ENCODE peak calls at places on chromosomes 4 and X, in four cellular contexts. A is IMR-90, L is H1, B is H9. I is an unnamed sample.

GRCh38 chr4:106893395-106893881 is 142.7 kb downstream of the DKK2 start:
- DNase-seq in B (peak), L (no peak), A (no peak), I (no peak)

GRCh38 chr4:53734584-53735363 is 143.5 kb upstream of the LNX1 start:
- DNase-seq in B (no peak), A (peak), L (no peak), I (no peak)

GRCh38 chrX:80841259-80841658 is 31.6 kb upstream of the BRWD3 start:
- DNase-seq in B (no peak), L (no peak), A (no peak), I (no peak)

GRCh38 chrX:40090050-40090804 is 7.5 kb downstream of the BCOR start:
- DNase-seq in L (peak), B (peak), A (no peak), I (peak)

GRCh38 chrX:67724359-67725110 is 180.7 kb downstream of the AR start:
- DNase-seq in L (no peak), A (no peak), B (no peak), I (no peak)

GRCh38 chr4:6591305-6591704 is 16.3 kb downstream of the MAN2B2 start:
- DNase-seq in B (no peak), L (no peak), A (no peak), I (no peak)

GRCh38 chrX:41265615-41266014 is 68.3 kb upstream of the DDX3X start:
- DNase-seq in L (no peak), B (no peak), A (peak), I (no peak)

GRCh38 chr4:72442715-72443114 is 126.3 kb downstream of the ADAMTS3 start:
- DNase-seq in A (no peak), B (no peak), L (no peak), I (no peak)

GRCh38 chrX:30795981-30796958 is 92.8 kb downstream of the TAB3 start:
- DNase-seq in A (no peak), B (peak), L (no peak), I (no peak)

GRCh38 chr4:108796173-108796572 is 33.3 kb upstream of the ETNPPL start:
- DNase-seq in B (no peak), A (no peak), L (no peak), I (no peak)

GRCh38 chr4:16264798-16265197 is 38.5 kb upstream of the TAPT1 start:
- DNase-seq in A (peak), B (no peak), L (no peak), I (peak)

GRCh38 chr4:28279249-28279648 is 1418.6 kb downstream of the STIM2 start:
- DNase-seq in B (no peak), A (no peak), L (no peak), I (peak)

GRCh38 chr4:144556636-144557035 is 89.3 kb upstream of the HHIP start:
- DNase-seq in L (no peak), B (no peak), A (no peak), I (no peak)

GRCh38 chr4:127355738-127356137 is 277.0 kb upstream of the INTU start:
- DNase-seq in L (no peak), A (no peak), B (no peak), I (no peak)

GRCh38 chr4:161926033-161926828 is 237.6 kb downstream of the FSTL5 start:
- DNase-seq in L (no peak), B (no peak), A (no peak), I (no peak)

GRCh38 chrX:118254611-118255010 is 91.3 kb upstream of the WDR44 start:
- DNase-seq in L (peak), A (peak), B (peak), I (peak)

GRCh38 chrX:103356897-103357296 is 591 bp downstream of the TCEAL9 start:
- DNase-seq in L (no peak), A (no peak), B (no peak), I (no peak)

GRCh38 chr4:37054670-37055069 is 189.9 kb upstream of the NWD2 start:
- DNase-seq in A (no peak), B (peak), L (peak), I (peak)

GRCh38 chr4:182189107-182189878 is 53.9 kb upstream of the TENM3 start:
- DNase-seq in L (no peak), A (peak), B (no peak), I (no peak)

GRCh38 chr4:143773998-143774898 is 73.8 kb upstream of the FREM3 start:
- DNase-seq in L (peak), B (peak), A (peak), I (peak)

GRCh38 chrX:2526390-2526789 is 25.6 kb upstream of the DHRSX start:
- DNase-seq in A (no peak), B (no peak), L (no peak), I (no peak)

GRCh38 chr4:45347056-45347455 is 620.7 kb upstream of the GNPDA2 start:
- DNase-seq in L (no peak), B (no peak), A (no peak), I (no peak)

GRCh38 chr4:165756831-165757230 is 116.2 kb upstream of the TLL1 start:
- DNase-seq in L (no peak), B (no peak), A (no peak), I (no peak)

GRCh38 chr4:89204624-89205023 is 93.3 kb downstream of the TIGD2 start:
- DNase-seq in A (no peak), L (no peak), B (no peak), I (no peak)

GRCh38 chr4:168637872-168638756 is 141.3 kb downstream of the PALLD start:
- DNase-seq in L (no peak), A (peak), B (no peak), I (no peak)

GRCh38 chrX:10393241-10393640 is 227.1 kb downstream of the MID1 start:
- DNase-seq in A (no peak), B (no peak), L (no peak), I (no peak)

GRCh38 chr4:105147226-105148151 is 813 bp downstream of the TET2 start:
- DNase-seq in L (no peak), A (peak), B (peak), I (peak)

GRCh38 chr4:108775921-108776320 is 13.1 kb upstream of the ETNPPL start:
- DNase-seq in B (no peak), L (no peak), A (no peak), I (peak)

GRCh38 chr4:143360838-143361237 is 24.2 kb downstream of the GAB1 start:
- DNase-seq in B (no peak), L (no peak), A (no peak), I (no peak)

GRCh38 chrX:132584936-132585335 is 96.1 kb upstream of the MBNL3 start:
- DNase-seq in B (no peak), A (no peak), L (no peak), I (no peak)

GRCh38 chr4:40335508-40335860 is 351 bp downstream of the CHRNA9 start:
- DNase-seq in L (no peak), B (no peak), A (peak), I (peak)

GRCh38 chrX:140860718-140861117 is 141.7 kb upstream of the SPANXB1 start:
- DNase-seq in B (no peak), A (no peak), L (no peak), I (no peak)

GRCh38 chr4:6250235-6250983 is 19.2 kb upstream of the WFS1 start:
- DNase-seq in L (peak), A (peak), B (peak), I (peak)

GRCh38 chr4:184644553-184645307 is 4.5 kb downstream of the CASP3 start:
- DNase-seq in A (peak), B (no peak), L (no peak), I (peak)

GRCh38 chr4:8323947-8324555 is 54.5 kb downstream of the HTRA3 start:
- DNase-seq in L (peak), B (peak), A (peak), I (no peak)

GRCh38 chrX:16484338-16484737 is 165.6 kb upstream of the S100G start:
- DNase-seq in B (no peak), A (peak), L (no peak), I (no peak)

GRCh38 chr4:141713771-141714445 is 77.5 kb downstream of the IL15 start:
- DNase-seq in A (peak), B (no peak), L (no peak), I (peak)

GRCh38 chrX:104318330-104319009 is 63.7 kb upstream of the ESX1 start:
- DNase-seq in B (no peak), A (peak), L (no peak), I (peak)

GRCh38 chrX:3435057-3435456 is 88.6 kb upstream of the MXRA5 start:
- DNase-seq in L (no peak), B (no peak), A (no peak), I (no peak)

GRCh38 chrX:21711848-21712197 is 46.1 kb downstream of the SMPX start:
- DNase-seq in B (no peak), L (no peak), A (no peak), I (no peak)

GRCh38 chr4:112514079-112514448 is 1.9 kb downstream of the NEUROG2 start:
- DNase-seq in A (no peak), B (peak), L (peak), I (peak)

GRCh38 chr4:112516401-112517066 is 554 bp upstream of the NEUROG2 start:
- DNase-seq in L (peak), A (no peak), B (peak), I (peak)

GRCh38 chr4:112515278-112516075 is 503 bp downstream of the NEUROG2 start:
- DNase-seq in A (no peak), L (peak), B (peak), I (peak)

GRCh38 chr4:112516076-112516385 is at the start of gene NEUROG2:
- DNase-seq in A (no peak), B (no peak), L (no peak), I (peak)

DNA sequence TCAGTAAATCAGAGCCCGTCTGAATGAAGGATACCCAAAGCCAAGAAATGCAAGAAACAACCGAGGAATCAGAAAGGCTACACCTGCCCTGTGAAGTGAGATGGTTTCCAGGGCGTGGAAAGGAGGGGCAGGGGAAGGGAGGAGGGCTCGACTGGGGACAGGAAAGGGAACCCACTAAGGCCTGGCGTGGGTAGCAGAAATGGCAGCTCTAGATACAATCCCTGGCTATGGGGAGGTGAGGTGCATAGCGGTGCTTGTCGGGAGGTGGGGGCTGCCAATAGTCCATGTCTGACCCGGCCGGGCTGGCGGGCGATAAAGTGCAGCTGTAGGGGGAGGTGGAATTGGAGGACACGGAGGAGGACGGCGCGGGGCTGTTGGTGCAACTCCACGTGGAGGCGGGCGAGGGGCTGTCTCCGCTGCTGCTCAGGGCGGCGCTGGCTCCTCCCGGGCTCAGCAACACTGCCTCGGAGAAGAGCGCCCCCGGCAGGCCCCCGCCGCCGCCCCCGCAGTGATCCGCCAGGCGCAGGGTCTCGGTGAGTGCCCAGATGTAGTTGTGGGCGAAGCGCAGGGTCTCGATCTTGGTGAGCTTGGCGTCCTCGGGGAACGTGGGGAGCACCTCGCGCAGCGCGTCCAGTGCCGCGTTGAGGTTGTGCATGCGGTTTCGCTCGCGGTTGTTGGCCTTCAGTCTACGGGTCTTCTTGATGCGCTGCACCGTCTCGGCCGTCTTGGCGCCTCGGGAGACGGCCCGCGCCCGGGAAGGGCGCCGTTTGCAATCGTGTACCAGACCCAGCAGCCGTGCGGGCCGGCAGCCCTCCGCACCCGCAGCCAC is 1.3 kb downstream of the NEUROG2 start:
- DNase-seq in A (no peak), B (peak), L (peak), I (peak)
- H3K18ac ChIP-seq in A (no peak), B (no peak), L (no peak), I (no peak)

GRCh38 chrX:24226176-24226575 is 76.6 kb downstream of the ZFX start:
- DNase-seq in A (no peak), B (no peak), L (no peak), I (no peak)
- H4K5ac ChIP-seq in A (no peak), B (no peak), L (no peak), I (no peak)

DNA sequence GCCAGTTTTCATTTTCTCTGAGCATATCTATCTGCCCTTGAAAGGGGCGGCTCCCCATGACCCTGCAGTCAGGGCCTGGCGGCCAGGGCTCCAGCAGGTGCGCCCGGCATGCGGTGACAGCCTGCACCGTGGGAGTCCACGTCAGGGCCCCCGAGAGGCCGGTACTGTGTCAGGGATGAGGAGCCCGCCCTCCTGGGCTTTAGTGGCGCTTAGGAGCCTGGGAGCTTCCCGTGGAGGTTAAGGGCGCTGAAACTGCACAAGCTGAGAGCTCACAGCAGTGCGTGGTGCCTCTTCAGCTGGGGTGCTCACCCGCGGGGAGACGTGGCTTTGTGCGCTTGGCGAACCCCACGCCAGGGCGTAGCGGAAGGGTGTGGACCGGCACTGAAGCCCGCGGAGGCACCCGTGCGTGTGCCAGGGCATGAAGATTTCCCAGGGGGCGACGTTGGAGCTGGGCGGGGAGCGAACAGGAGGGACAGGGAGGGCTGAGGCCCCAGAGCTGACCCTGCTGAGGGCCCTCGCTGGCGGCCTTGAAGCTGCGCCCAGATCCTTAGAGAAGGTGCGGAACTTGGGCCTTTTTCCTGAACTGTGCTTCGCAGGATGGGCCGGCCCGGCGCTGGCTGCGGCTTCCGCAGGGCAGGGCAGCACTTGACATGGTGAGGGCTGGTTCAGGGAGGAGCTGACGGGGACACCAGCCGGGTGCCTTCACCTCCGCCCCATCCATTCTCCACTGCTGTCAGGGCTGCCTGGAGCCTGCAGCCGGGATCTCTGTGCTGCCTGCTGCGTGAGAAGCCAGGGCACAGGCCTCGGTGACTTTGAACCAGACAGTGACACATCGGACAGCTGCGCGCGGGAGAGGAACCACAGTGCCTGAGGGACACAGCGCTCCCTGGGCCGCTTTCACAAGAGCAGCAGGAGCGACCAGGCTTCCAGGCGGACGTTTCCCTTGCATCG is 32.9 kb downstream of the HTT-AS start:
- DNase-seq in L (peak), A (peak), B (peak), I (peak)
- H2BK120ac ChIP-seq in L (no peak), A (no peak), B (no peak), I (no peak)

DNA sequence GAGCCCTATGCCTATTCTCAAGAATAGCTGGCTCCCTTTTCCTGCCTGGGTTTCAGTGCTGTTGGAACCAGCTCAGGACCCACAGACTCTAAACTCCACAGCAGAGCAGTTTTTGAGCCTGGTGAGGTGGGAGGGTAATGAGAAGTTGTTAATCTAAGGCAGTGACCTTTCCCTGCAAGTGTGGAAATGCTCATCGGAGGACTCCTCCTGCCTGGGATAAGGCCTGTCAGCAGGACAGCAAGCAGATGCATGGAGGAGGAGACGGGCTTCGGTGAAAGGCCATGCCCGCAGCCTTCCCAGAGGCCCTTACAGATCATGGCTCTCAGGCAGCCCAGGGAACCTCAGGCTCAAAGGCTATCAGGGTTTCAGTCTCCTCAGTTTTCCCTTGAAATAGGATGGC is 70.0 kb upstream of the SHISA3 start:
- DNase-seq in L (no peak), A (no peak), B (no peak), I (no peak)
- H3K18ac ChIP-seq in L (peak), A (no peak), B (no peak), I (no peak)

DNA sequence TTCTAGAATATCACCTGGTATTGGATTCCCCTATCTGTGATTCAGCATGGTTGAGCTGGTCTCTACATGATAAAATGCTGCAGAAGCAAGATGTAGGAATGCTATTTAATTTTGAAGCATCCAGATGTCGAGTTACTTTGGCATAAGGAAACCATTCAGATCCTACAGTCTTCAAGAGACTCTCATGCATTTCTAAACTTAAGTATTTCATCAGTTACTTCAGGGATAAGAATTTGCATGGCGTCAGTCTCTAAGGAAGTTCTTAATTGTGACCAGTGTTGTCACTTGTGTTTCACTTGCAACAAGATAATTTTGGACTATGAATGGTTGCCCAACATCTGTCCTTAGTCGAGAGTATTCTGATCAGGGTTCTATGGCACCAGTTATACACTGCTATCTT is 192.4 kb downstream of the CCNG2 start:
- DNase-seq in A (no peak), L (no peak), B (no peak), I (no peak)
- H4K5ac ChIP-seq in A (no peak), L (no peak), B (no peak), I (no peak)

GRCh38 chrX:134623293-134624045 is 34.8 kb downstream of the PLAC1 start:
- DNase-seq in A (peak), L (no peak), B (no peak), I (no peak)

GRCh38 chrX:134625315-134625718 is 33.0 kb downstream of the PLAC1 start:
- DNase-seq in A (no peak), L (no peak), B (no peak), I (no peak)

GRCh38 chrX:134624046-134624430 is 34.2 kb downstream of the PLAC1 start:
- DNase-seq in A (peak), B (no peak), L (no peak), I (no peak)

GRCh38 chrX:134622056-134622812 is 36.0 kb downstream of the PLAC1 start:
- DNase-seq in B (peak), L (no peak), A (peak), I (peak)

DNA sequence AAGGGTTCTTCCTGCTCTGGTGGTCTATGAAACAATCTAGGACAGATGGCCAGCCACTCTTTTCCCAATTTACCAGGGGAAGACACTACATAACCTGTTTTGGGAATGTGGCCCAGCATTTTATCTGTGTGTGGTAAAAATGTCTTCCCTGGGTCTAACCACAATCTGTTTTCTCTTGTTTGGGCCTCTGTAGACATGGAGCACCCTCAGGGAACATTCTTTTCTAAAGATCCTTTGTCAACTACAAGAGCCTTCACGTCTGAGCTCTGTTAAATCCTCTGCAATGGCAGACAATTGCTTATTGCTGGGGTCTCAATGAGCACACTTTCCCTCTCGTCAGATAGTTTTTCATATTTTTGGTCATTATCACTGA is 35.5 kb downstream of the PLAC1 start:
- DNase-seq in A (no peak), L (no peak), B (no peak), I (peak)
- H2BK120ac ChIP-seq in A (peak), L (no peak), B (no peak), I (no peak)